ENCODE peak calls at places on chromosomes 2 and 18, in four cellular contexts. One of them, this sample, is unnamed.

GRCh38 chr2:160878622-160879021 is 281.6 kb upstream of the TANK start:
- DNase-seq in K562: no peak
- DNase-seq in pancreas: no peak
- DNase-seq in A549: no peak
- DNase-seq in this sample: no peak

GRCh38 chr18:402129-402528 is 98.4 kb downstream of the COLEC12 start:
- DNase-seq in K562: no peak
- DNase-seq in pancreas: no peak
- DNase-seq in A549: no peak
- DNase-seq in this sample: no peak

GRCh38 chr18:904135-905090 is at the start of gene ADCYAP1:
- DNase-seq in K562: no peak
- DNase-seq in pancreas: peak
- DNase-seq in A549: peak
- DNase-seq in this sample: peak

GRCh38 chr2:65464604-65465003 is 32.2 kb upstream of the SPRED2 start:
- DNase-seq in K562: no peak
- DNase-seq in pancreas: no peak
- DNase-seq in A549: no peak
- DNase-seq in this sample: no peak

GRCh38 chr2:218332288-218332687 is 24.4 kb upstream of the CATIP start:
- DNase-seq in K562: peak
- DNase-seq in pancreas: peak
- DNase-seq in A549: no peak
- DNase-seq in this sample: no peak

GRCh38 chr2:33121416-33121815 is 174.7 kb downstream of the LTBP1 start:
- DNase-seq in K562: peak
- DNase-seq in pancreas: no peak
- DNase-seq in A549: no peak
- DNase-seq in this sample: no peak

GRCh38 chr2:152421521-152422367 is 86.8 kb downstream of the FMNL2 start:
- DNase-seq in K562: no peak
- DNase-seq in pancreas: no peak
- DNase-seq in A549: peak
- DNase-seq in this sample: no peak

GRCh38 chr2:223108376-223109100 is 56.5 kb downstream of the KCNE4 start:
- DNase-seq in K562: no peak
- DNase-seq in pancreas: no peak
- DNase-seq in A549: no peak
- DNase-seq in this sample: no peak

GRCh38 chr2:82675186-82675585 is 1783.9 kb downstream of the SUCLG1 start:
- DNase-seq in K562: no peak
- DNase-seq in pancreas: no peak
- DNase-seq in A549: no peak
- DNase-seq in this sample: no peak

GRCh38 chr2:177758591-177759371 is 313.8 kb downstream of the PDE11A start:
- DNase-seq in K562: peak
- DNase-seq in pancreas: no peak
- DNase-seq in A549: peak
- DNase-seq in this sample: peak

GRCh38 chr2:42859801-42860200 is 67.4 kb upstream of the HAAO start:
- DNase-seq in K562: no peak
- DNase-seq in pancreas: no peak
- DNase-seq in A549: no peak
- DNase-seq in this sample: no peak

GRCh38 chr18:47747260-47747795 is 183.1 kb downstream of the SMAD2 start:
- DNase-seq in K562: no peak
- DNase-seq in pancreas: no peak
- DNase-seq in A549: no peak
- DNase-seq in this sample: no peak

GRCh38 chr2:167438206-167438605 is 549.9 kb downstream of the XIRP2 start:
- DNase-seq in K562: no peak
- DNase-seq in pancreas: no peak
- DNase-seq in A549: no peak
- DNase-seq in this sample: no peak

GRCh38 chr2:207833265-207833751 is 63.6 kb upstream of the FZD5 start:
- DNase-seq in K562: no peak
- DNase-seq in pancreas: no peak
- DNase-seq in A549: no peak
- DNase-seq in this sample: no peak

GRCh38 chr18:22467760-22468553 is 50.2 kb upstream of the CTAGE1 start:
- DNase-seq in K562: no peak
- DNase-seq in pancreas: no peak
- DNase-seq in A549: peak
- DNase-seq in this sample: no peak

GRCh38 chr2:232592687-232593407 is 40.6 kb upstream of the EFHD1 start:
- DNase-seq in K562: no peak
- DNase-seq in pancreas: no peak
- DNase-seq in A549: peak
- DNase-seq in this sample: no peak

GRCh38 chr2:225773143-225773542 is 373.6 kb downstream of the NYAP2 start:
- DNase-seq in K562: no peak
- DNase-seq in pancreas: no peak
- DNase-seq in A549: no peak
- DNase-seq in this sample: no peak

GRCh38 chr2:79292231-79292785 is 132.8 kb upstream of the REG3A start:
- DNase-seq in K562: no peak
- DNase-seq in pancreas: no peak
- DNase-seq in A549: no peak
- DNase-seq in this sample: no peak

GRCh38 chr18:7017013-7017412 is 100.6 kb downstream of the LAMA1 start:
- DNase-seq in K562: no peak
- DNase-seq in pancreas: no peak
- DNase-seq in A549: no peak
- DNase-seq in this sample: no peak

GRCh38 chr18:7023581-7023980 is 94.0 kb downstream of the LAMA1 start:
- DNase-seq in K562: no peak
- DNase-seq in pancreas: no peak
- DNase-seq in A549: no peak
- DNase-seq in this sample: no peak

GRCh38 chr18:7020995-7021777 is 96.4 kb downstream of the LAMA1 start:
- DNase-seq in K562: no peak
- DNase-seq in pancreas: no peak
- DNase-seq in A549: no peak
- DNase-seq in this sample: peak

GRCh38 chr18:7025194-7025593 is 92.4 kb downstream of the LAMA1 start:
- DNase-seq in K562: no peak
- DNase-seq in pancreas: no peak
- DNase-seq in A549: no peak
- DNase-seq in this sample: no peak

DNA sequence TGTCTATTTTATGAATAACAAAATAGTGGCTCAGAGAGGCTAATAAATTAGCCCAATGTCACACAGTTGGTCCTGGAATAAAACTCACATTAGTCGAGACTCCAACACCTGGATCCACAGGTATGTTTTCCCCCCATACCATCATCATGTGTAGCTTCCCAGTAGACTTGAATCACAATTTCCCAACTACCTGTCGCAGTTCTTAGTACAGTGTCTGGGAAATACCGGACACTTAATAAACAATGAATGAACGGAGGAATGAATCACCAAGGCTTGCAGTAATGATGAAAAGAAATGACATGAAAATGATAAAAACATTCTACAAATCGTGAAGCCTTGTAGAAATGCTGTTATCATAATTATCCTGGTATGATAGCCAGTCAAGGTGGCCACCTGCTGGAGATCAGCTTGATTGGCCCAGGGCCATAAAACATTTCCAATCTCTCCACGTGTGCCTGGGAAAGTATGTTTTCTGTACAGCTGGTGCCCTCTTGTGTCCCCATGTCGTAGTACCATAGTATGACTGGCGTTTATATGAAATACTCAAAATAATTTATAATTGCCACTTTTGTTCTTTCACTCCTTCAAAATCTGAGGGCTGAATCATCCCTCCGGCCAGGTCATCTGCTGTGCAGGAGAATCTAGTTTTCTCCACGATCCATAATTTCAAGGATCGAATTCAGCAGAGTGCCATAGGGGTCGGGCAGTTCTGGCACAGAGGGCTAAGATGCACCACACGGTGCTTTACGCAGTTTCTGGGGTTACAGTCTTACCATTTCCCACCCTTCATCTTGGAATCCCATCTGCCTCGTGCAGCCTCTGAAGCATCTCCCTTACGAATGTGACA is 95.4 kb downstream of the LAMA1 start:
- DNase-seq in K562: peak
- DNase-seq in pancreas: no peak
- DNase-seq in A549: peak
- DNase-seq in this sample: peak
- TF ChIP-seq CTCF in K562: peak
- TF ChIP-seq CTCF in pancreas: no peak
- TF ChIP-seq CTCF in A549: peak
- TF ChIP-seq CTCF in this sample: peak

GRCh38 chr2:241775223-241776177 is 1.1 kb upstream of the GAL3ST2 start:
- DNase-seq in K562: peak
- DNase-seq in pancreas: peak
- DNase-seq in A549: no peak
- DNase-seq in this sample: peak

GRCh38 chr2:241772063-241772499 is 4.5 kb upstream of the GAL3ST2 start:
- DNase-seq in K562: no peak
- DNase-seq in pancreas: no peak
- DNase-seq in A549: no peak
- DNase-seq in this sample: no peak

GRCh38 chr2:241776336-241777166 is at the start of gene GAL3ST2:
- DNase-seq in K562: no peak
- DNase-seq in pancreas: no peak
- DNase-seq in A549: no peak
- DNase-seq in this sample: peak

GRCh38 chr2:241773511-241774418 is 2.9 kb upstream of the GAL3ST2 start:
- DNase-seq in K562: no peak
- DNase-seq in pancreas: no peak
- DNase-seq in A549: no peak
- DNase-seq in this sample: peak

DNA sequence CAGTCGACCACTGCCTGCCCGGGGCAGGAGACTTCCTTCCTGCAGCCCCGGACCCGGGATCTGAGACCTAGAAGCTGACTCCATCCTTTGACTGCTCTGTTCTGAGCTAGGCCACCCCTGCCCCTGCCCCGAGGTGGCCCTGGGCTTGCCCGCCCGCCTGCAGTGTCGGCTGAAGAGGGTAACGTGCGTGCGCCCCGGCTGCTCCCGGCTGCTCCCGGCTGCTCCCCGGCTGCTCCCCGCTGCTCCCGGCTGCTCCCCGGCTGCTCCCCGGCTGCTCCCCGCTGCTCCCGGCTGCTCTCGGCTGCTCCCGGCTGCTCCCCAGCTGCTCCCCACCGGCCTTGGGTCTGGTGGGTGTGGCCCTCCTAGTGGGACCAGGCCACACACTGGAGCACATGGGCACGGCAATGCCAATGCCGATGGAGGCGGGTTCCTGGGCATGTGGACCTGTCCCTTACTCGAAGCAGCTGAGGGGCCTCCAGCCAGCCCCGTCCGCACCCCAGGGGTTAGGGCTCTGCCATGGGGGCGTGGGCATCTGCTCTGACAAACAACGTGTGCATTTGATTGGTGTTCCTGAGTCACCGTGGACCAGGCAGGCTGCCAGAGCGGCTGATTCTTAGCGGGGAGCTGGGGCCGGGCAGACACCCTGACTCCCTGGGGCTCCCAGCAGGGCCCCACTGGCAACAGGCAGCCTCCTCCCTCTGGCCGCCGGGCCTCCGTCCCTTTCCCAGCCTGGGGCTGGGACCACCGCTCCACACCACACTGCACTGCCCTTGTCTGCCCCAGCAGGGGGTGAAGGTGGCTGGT is 2.0 kb upstream of the GAL3ST2 start:
- DNase-seq in K562: peak
- DNase-seq in pancreas: no peak
- DNase-seq in A549: no peak
- DNase-seq in this sample: peak
- TF ChIP-seq CTCF in K562: no peak
- TF ChIP-seq CTCF in pancreas: no peak
- TF ChIP-seq CTCF in A549: no peak
- TF ChIP-seq CTCF in this sample: no peak

DNA sequence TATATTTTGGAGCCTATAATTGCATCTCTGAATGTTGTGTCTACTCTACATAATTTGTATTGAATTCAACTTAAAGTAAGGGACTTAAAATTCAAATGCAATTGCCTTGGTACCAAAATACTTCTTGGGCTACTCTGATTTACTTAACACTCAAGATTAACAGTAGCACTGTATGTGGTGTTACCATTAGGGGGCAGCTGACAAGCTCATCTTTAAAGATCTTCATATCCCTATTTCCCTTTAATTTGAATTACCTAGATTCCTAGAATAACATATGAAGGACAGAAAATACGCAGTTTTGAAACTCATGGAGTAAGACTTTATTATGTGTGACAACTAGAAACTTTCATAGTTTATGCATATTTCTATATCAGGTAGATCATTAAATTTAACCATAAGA is 37.4 kb upstream of the FAP start:
- DNase-seq in K562: no peak
- DNase-seq in pancreas: no peak
- DNase-seq in A549: no peak
- DNase-seq in this sample: no peak
- TF ChIP-seq CTCF in K562: no peak
- TF ChIP-seq CTCF in pancreas: no peak
- TF ChIP-seq CTCF in A549: no peak
- TF ChIP-seq CTCF in this sample: no peak

GRCh38 chr18:71784777-71785176 is 759.4 kb downstream of the CBLN2 start:
- DNase-seq in K562: peak
- DNase-seq in pancreas: no peak
- DNase-seq in A549: peak
- DNase-seq in this sample: no peak
- TF ChIP-seq CTCF in K562: no peak
- TF ChIP-seq CTCF in pancreas: no peak
- TF ChIP-seq CTCF in A549: no peak
- TF ChIP-seq CTCF in this sample: no peak

GRCh38 chr2:70431948-70432347 is 121.7 kb downstream of the TGFA start:
- DNase-seq in K562: no peak
- DNase-seq in pancreas: no peak
- DNase-seq in A549: no peak
- DNase-seq in this sample: no peak
- TF ChIP-seq CTCF in K562: no peak
- TF ChIP-seq CTCF in pancreas: no peak
- TF ChIP-seq CTCF in A549: no peak
- TF ChIP-seq CTCF in this sample: no peak

GRCh38 chr2:1491751-1492150 is 78.5 kb downstream of the TPO start:
- DNase-seq in K562: no peak
- DNase-seq in pancreas: peak
- DNase-seq in A549: no peak
- DNase-seq in this sample: no peak
- TF ChIP-seq CTCF in K562: no peak
- TF ChIP-seq CTCF in pancreas: no peak
- TF ChIP-seq CTCF in A549: no peak
- TF ChIP-seq CTCF in this sample: no peak

DNA sequence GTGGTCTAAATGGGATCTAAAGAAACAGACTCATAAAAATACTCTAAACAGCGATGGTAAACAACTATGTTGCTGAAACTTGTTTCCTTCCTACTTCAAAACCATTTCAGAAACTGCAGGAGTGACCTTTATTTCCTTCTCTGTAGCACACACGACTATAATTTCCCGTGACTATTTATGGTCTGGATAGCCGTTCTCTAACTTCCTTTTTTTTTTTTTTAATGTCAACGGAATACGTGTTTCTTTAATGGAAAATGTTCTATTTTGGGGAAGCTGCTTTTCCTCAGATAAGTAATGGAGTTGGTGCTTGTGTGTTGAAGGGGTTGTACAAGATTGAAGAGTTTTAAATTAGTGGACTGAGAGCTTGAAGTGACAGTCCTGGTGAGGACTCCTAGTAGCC is 224.1 kb downstream of the PHLPP1 start:
- DNase-seq in K562: no peak
- DNase-seq in pancreas: no peak
- DNase-seq in A549: no peak
- DNase-seq in this sample: no peak
- TF ChIP-seq CTCF in K562: no peak
- TF ChIP-seq CTCF in pancreas: no peak
- TF ChIP-seq CTCF in A549: no peak
- TF ChIP-seq CTCF in this sample: no peak

GRCh38 chr2:174546519-174547506 is 50.8 kb downstream of the WIPF1 start:
- DNase-seq in K562: peak
- DNase-seq in pancreas: no peak
- DNase-seq in A549: peak
- DNase-seq in this sample: peak
- TF ChIP-seq CTCF in K562: peak
- TF ChIP-seq CTCF in pancreas: no peak
- TF ChIP-seq CTCF in A549: peak
- TF ChIP-seq CTCF in this sample: no peak